ENCODE peak calls at places on chromosomes 7 and 10, in seven cellular contexts. A is T follicular helper cell; B is stimulated activated CD8-positive, alpha-beta memory T cell treated with anti-CD3 and anti-CD28 coated beads, Interleukin-15, amount 100 ng/mL, for 24 hours; Z is OCI-M1; C is activated CD4-positive, alpha-beta T cell treated with anti-CD3 and anti-CD28 coated beads for 4 hours; Y is tibial nerve; P is left cardiac atrium. D is an unnamed sample.

GRCh38 chr10:29470843-29471482 is 163.8 kb downstream of the SVIL start:
- DNase-seq in A (no peak), C (no peak), Y (no peak), P (no peak), B (no peak), Z (no peak), D (no peak)

GRCh38 chr7:37149019-37149814 is 299.4 kb downstream of the ELMO1 start:
- DNase-seq in P (no peak), Z (no peak), A (no peak), Y (no peak), B (no peak), C (no peak), D (no peak)

GRCh38 chr10:126972622-126973414 is 67.6 kb downstream of the DOCK1 start:
- DNase-seq in B (no peak), P (no peak), Y (no peak), A (no peak), C (no peak), Z (no peak), D (no peak)

GRCh38 chr10:126417220-126417825 is 29.0 kb upstream of the ADAM12 start:
- DNase-seq in P (no peak), B (no peak), C (no peak), Z (no peak), A (no peak), Y (no peak), D (no peak)

GRCh38 chr10:69232252-69232651 is 12.1 kb downstream of the HKDC1 start:
- DNase-seq in P (no peak), C (no peak), A (no peak), Z (no peak), Y (no peak), B (no peak), D (no peak)

GRCh38 chr7:105141068-105141467 is 127.1 kb downstream of the KMT2E start:
- DNase-seq in Z (no peak), A (no peak), P (no peak), B (no peak), C (no peak), Y (no peak), D (no peak)

GRCh38 chr10:36531621-36532020 is 593.8 kb upstream of the ANKRD30A start:
- DNase-seq in B (no peak), Y (no peak), C (no peak), P (no peak), Z (no peak), A (no peak), D (no peak)

GRCh38 chr10:78139336-78139735 is 105.7 kb downstream of the RPS24 start:
- DNase-seq in P (no peak), B (no peak), A (no peak), Z (no peak), Y (no peak), C (no peak), D (no peak)

GRCh38 chr10:100909506-100910260 is 3.1 kb upstream of the SLF2 start:
- DNase-seq in P (no peak), A (no peak), Z (peak; percentile 55), B (no peak), Y (no peak), C (no peak), D (no peak)

D was measured in lower lobe of right lung.